ENCODE peak calls at places on chromosomes 1 and 21, in six cellular contexts. K, U, F, V, T and L are unnamed samples.

GRCh38 chr1:94617139-94617805 is 75.7 kb upstream of the F3 start:
- DNase-seq in K (peak; percentile 59), U (no peak), F (peak; percentile 65), V (no peak), T (no peak), L (peak; percentile 63)

GRCh38 chr1:156896490-156897033 is 3.0 kb downstream of the PEAR1 start:
- DNase-seq in K (peak; percentile 90), U (peak; percentile 76), F (peak; percentile 94), V (no peak), T (peak; percentile 85), L (peak; percentile 72)

GRCh38 chr1:236810018-236810417 is 14.9 kb downstream of the MTR start:
- DNase-seq in K (no peak), U (no peak), F (no peak), V (no peak), T (no peak), L (no peak)

GRCh38 chr1:156549831-156550230 is 22.5 kb downstream of the IQGAP3 start:
- DNase-seq in K (no peak), U (no peak), F (no peak), V (no peak), T (no peak), L (no peak)

GRCh38 chr1:63968663-63969460 is 195.0 kb downstream of the ROR1 start:
- DNase-seq in K (no peak), U (no peak), F (peak; percentile 9), V (no peak), T (no peak), L (peak; percentile 91)

GRCh38 chr1:183039985-183040447 is 16.8 kb downstream of the LAMC1 start:
- DNase-seq in K (no peak), U (no peak), F (peak; percentile 95), V (no peak), T (no peak), L (peak; percentile 77)

GRCh38 chr1:198643001-198643400 is 4.2 kb downstream of the PTPRC start:
- DNase-seq in K (no peak), U (no peak), F (no peak), V (no peak), T (no peak), L (no peak)

GRCh38 chr1:243294723-243295121 is 38.9 kb downstream of the SDCCAG8 start:
- DNase-seq in K (no peak), U (no peak), F (peak; percentile 88), V (no peak), T (no peak), L (no peak)

GRCh38 chr21:26405071-26405470 is 168.0 kb downstream of the CYYR1 start:
- DNase-seq in K (no peak), U (no peak), F (peak; percentile 58), V (no peak), T (no peak), L (no peak)

GRCh38 chr21:44439211-44439600 is 16.1 kb upstream of the LRRC3 start:
- DNase-seq in K (no peak), U (no peak), F (no peak), V (no peak), T (peak; percentile 64), L (no peak)

DNA sequence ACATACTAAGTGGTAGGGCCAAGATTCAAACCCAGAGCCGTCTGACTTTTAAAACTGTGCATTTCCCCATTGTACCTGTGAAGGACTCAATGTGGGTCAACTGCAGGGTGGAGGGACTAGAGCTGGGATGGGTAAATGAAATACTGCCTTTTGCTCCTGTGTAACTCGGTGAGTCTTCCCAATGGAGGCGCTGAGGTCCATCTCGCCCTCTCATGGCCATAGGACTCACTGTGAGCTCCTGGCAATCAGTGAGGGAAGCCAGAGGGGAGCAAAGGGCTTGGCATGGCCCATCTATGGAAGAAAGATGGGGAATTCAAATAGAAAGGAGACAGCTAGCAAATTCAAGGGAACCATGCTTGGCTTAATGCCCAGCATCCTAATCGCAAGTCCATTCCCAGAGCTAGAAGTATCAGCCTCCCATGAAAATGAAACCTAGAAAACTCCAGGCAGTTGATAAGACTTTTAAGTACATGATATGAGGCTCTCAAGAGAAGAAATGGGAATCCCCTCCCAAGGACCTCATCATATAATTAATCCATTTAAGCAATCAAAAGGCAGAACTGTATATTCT is 25.4 kb upstream of the CGN start:
- DNase-seq in K (no peak), U (no peak), F (no peak), V (no peak), T (no peak), L (no peak)
- TF ChIP-seq CTCF in K (no peak), U (no peak), F (no peak), V (no peak), T (no peak), L (no peak)

GRCh38 chr21:31343030-31343510 is 991 bp downstream of the TIAM1 start:
- DNase-seq in K (no peak), U (no peak), F (no peak), V (no peak), T (no peak), L (no peak)
- H3K4me3 ChIP-seq in K (peak overlapping the region; percentile 81), U (peak overlapping the region; percentile 74), F (peak overlapping the region; percentile 68), V (peak overlapping the region; percentile 49), T (peak overlapping the region; percentile 11), L (peak overlapping the region; percentile 41)

GRCh38 chr1:204446413-204447111 is 34.9 kb upstream of the PPP1R15B start:
- DNase-seq in K (peak; percentile 34), U (no peak), F (peak; percentile 58), V (peak; percentile 81), T (peak; percentile 83), L (no peak)

GRCh38 chr1:204443871-204444581 is 32.4 kb upstream of the PPP1R15B start:
- DNase-seq in K (peak; percentile 57), U (no peak), F (peak; percentile 39), V (no peak), T (no peak), L (no peak)

GRCh38 chr1:204447736-204448135 is 36.1 kb upstream of the PPP1R15B start:
- DNase-seq in K (no peak), U (no peak), F (no peak), V (no peak), T (no peak), L (no peak)

GRCh38 chr1:204447220-204447619 is 35.6 kb upstream of the PPP1R15B start:
- DNase-seq in K (no peak), U (no peak), F (no peak), V (no peak), T (peak; percentile 58), L (no peak)

GRCh38 chr1:204445860-204446412 is 34.3 kb upstream of the PPP1R15B start:
- DNase-seq in K (no peak), U (no peak), F (peak; percentile 29), V (peak; percentile 39), T (peak; percentile 70), L (no peak)
- TF ChIP-seq CTCF in K (no peak), U (peak; percentile 86), F (peak; percentile 69), V (no peak), T (no peak), L (peak; percentile 70)

GRCh38 chr1:85316324-85316723 is 39.9 kb upstream of the BCL10 start:
- DNase-seq in K (no peak), U (no peak), F (peak; percentile 28), V (no peak), T (no peak), L (no peak)

GRCh38 chr1:85315789-85316188 is 39.4 kb upstream of the BCL10 start:
- DNase-seq in K (no peak), U (no peak), F (peak; percentile 47), V (no peak), T (no peak), L (no peak)

GRCh38 chr1:85314726-85315125 is 38.3 kb upstream of the BCL10 start:
- DNase-seq in K (no peak), U (no peak), F (peak; percentile 39), V (no peak), T (no peak), L (no peak)

GRCh38 chr1:85311818-85312217 is 35.4 kb upstream of the BCL10 start:
- DNase-seq in K (no peak), U (no peak), F (peak; percentile 68), V (no peak), T (no peak), L (no peak)

GRCh38 chr1:85313888-85314696 is 37.7 kb upstream of the BCL10 start:
- DNase-seq in K (peak; percentile 52), U (peak; percentile 92), F (peak; percentile 97), V (no peak), T (no peak), L (peak; percentile 88)
- H3K4me3 ChIP-seq in K (no peak overlapping the region), U (no peak overlapping the region), F (no peak overlapping the region), V (no peak overlapping the region), T (no peak overlapping the region), L (no peak overlapping the region)